ENCODE peak calls at places on chromosomes 12 and 14, in eight cellular contexts. One of them, this sample, is unnamed.
A peak's percentile ranks its signal among the peaks of the same experiment; 100 is the strongest.

GRCh38 chr12:29782821-29783772 is 645 bp downstream of the TMTC1 start:
- DNase-seq in A549: no peak
- DNase-seq in H9: peak; percentile 72
- DNase-seq in brain microvascular endothelial cell: no peak
- DNase-seq in left lung: peak; percentile 35
- DNase-seq in dorsolateral prefrontal cortex: peak; percentile 17
- DNase-seq in lung: peak; percentile 30
- DNase-seq in foreskin fibroblast: peak; percentile 39
- DNase-seq in this sample: no peak

GRCh38 chr12:124422570-124423523 is 128.0 kb downstream of the RFLNA start:
- DNase-seq in A549: peak; percentile 98
- DNase-seq in H9: no peak
- DNase-seq in brain microvascular endothelial cell: peak; percentile 75
- DNase-seq in left lung: peak; percentile 86
- DNase-seq in dorsolateral prefrontal cortex: peak; percentile 64
- DNase-seq in lung: peak; percentile 91
- DNase-seq in foreskin fibroblast: peak; percentile 93
- DNase-seq in this sample: no peak

GRCh38 chr12:116710367-116710766 is 27.5 kb downstream of the SPRING1 start:
- DNase-seq in A549: no peak
- DNase-seq in H9: no peak
- DNase-seq in brain microvascular endothelial cell: no peak
- DNase-seq in left lung: no peak
- DNase-seq in dorsolateral prefrontal cortex: no peak
- DNase-seq in lung: no peak
- DNase-seq in foreskin fibroblast: no peak
- DNase-seq in this sample: no peak

GRCh38 chr14:104268725-104269436 is 130.5 kb downstream of the KIF26A start:
- DNase-seq in A549: no peak
- DNase-seq in H9: peak; percentile 27
- DNase-seq in brain microvascular endothelial cell: no peak
- DNase-seq in left lung: peak; percentile 19
- DNase-seq in dorsolateral prefrontal cortex: no peak
- DNase-seq in lung: no peak
- DNase-seq in foreskin fibroblast: no peak
- DNase-seq in this sample: peak; percentile 10

GRCh38 chr14:103629503-103630121 is 601 bp downstream of the KLC1 start:
- DNase-seq in A549: peak; percentile 43
- DNase-seq in H9: peak; percentile 51
- DNase-seq in brain microvascular endothelial cell: no peak
- DNase-seq in left lung: peak; percentile 71
- DNase-seq in dorsolateral prefrontal cortex: peak; percentile 29
- DNase-seq in lung: peak; percentile 56
- DNase-seq in foreskin fibroblast: peak; percentile 33
- DNase-seq in this sample: peak; percentile 41

GRCh38 chr14:91413547-91414474 is 3.8 kb downstream of the CCDC88C start:
- DNase-seq in A549: no peak
- DNase-seq in H9: peak; percentile 98
- DNase-seq in brain microvascular endothelial cell: no peak
- DNase-seq in left lung: peak; percentile 83
- DNase-seq in dorsolateral prefrontal cortex: no peak
- DNase-seq in lung: peak; percentile 79
- DNase-seq in foreskin fibroblast: no peak
- DNase-seq in this sample: no peak

GRCh38 chr14:102277874-102278630 is 26.9 kb downstream of the MOK start:
- DNase-seq in A549: no peak
- DNase-seq in H9: no peak
- DNase-seq in brain microvascular endothelial cell: no peak
- DNase-seq in left lung: no peak
- DNase-seq in dorsolateral prefrontal cortex: no peak
- DNase-seq in lung: no peak
- DNase-seq in foreskin fibroblast: no peak
- DNase-seq in this sample: no peak

GRCh38 chr14:35607380-35607779 is 73.4 kb downstream of the INSM2 start:
- DNase-seq in A549: no peak
- DNase-seq in H9: no peak
- DNase-seq in brain microvascular endothelial cell: no peak
- DNase-seq in left lung: no peak
- DNase-seq in dorsolateral prefrontal cortex: no peak
- DNase-seq in lung: no peak
- DNase-seq in foreskin fibroblast: no peak
- DNase-seq in this sample: no peak

GRCh38 chr14:103097994-103098957 is 3.8 kb downstream of the EXOC3L4 start:
- DNase-seq in A549: no peak
- DNase-seq in H9: no peak
- DNase-seq in brain microvascular endothelial cell: no peak
- DNase-seq in left lung: no peak
- DNase-seq in dorsolateral prefrontal cortex: no peak
- DNase-seq in lung: no peak
- DNase-seq in foreskin fibroblast: no peak
- DNase-seq in this sample: no peak

GRCh38 chr12:55927588-55928502 is at the start of gene PYM1:
- DNase-seq in A549: peak; percentile 69
- DNase-seq in H9: peak; percentile 96
- DNase-seq in brain microvascular endothelial cell: peak; percentile 58
- DNase-seq in left lung: peak; percentile 91
- DNase-seq in dorsolateral prefrontal cortex: peak; percentile 78
- DNase-seq in lung: peak; percentile 91
- DNase-seq in foreskin fibroblast: peak; percentile 80
- DNase-seq in this sample: peak; percentile 53
- TF ChIP-seq CTCF in A549: no peak
- TF ChIP-seq CTCF in H9: no peak
- TF ChIP-seq CTCF in brain microvascular endothelial cell: no peak
- TF ChIP-seq CTCF in left lung: no peak
- TF ChIP-seq CTCF in dorsolateral prefrontal cortex: no peak
- TF ChIP-seq CTCF in lung: no peak
- TF ChIP-seq CTCF in foreskin fibroblast: no peak
- TF ChIP-seq CTCF in this sample: no peak

GRCh38 chr14:45715946-45716345 is 462.9 kb upstream of the MIS18BP1 start:
- DNase-seq in A549: no peak
- DNase-seq in H9: no peak
- DNase-seq in brain microvascular endothelial cell: no peak
- DNase-seq in left lung: no peak
- DNase-seq in dorsolateral prefrontal cortex: no peak
- DNase-seq in lung: no peak
- DNase-seq in foreskin fibroblast: peak; percentile 24
- DNase-seq in this sample: no peak

GRCh38 chr14:45716506-45716905 is 463.5 kb upstream of the MIS18BP1 start:
- DNase-seq in A549: peak; percentile 2
- DNase-seq in H9: peak; percentile 36
- DNase-seq in brain microvascular endothelial cell: no peak
- DNase-seq in left lung: no peak
- DNase-seq in dorsolateral prefrontal cortex: no peak
- DNase-seq in lung: no peak
- DNase-seq in foreskin fibroblast: no peak
- DNase-seq in this sample: no peak
- TF ChIP-seq CTCF in A549: no peak
- TF ChIP-seq CTCF in H9: peak; percentile 70
- TF ChIP-seq CTCF in brain microvascular endothelial cell: peak; percentile 38
- TF ChIP-seq CTCF in left lung: no peak
- TF ChIP-seq CTCF in dorsolateral prefrontal cortex: no peak
- TF ChIP-seq CTCF in lung: no peak
- TF ChIP-seq CTCF in foreskin fibroblast: no peak
- TF ChIP-seq CTCF in this sample: no peak

GRCh38 chr12:26088999-26089398 is 35.8 kb downstream of the BHLHE41 start:
- DNase-seq in A549: no peak
- DNase-seq in H9: no peak
- DNase-seq in brain microvascular endothelial cell: no peak
- DNase-seq in left lung: no peak
- DNase-seq in dorsolateral prefrontal cortex: no peak
- DNase-seq in lung: no peak
- DNase-seq in foreskin fibroblast: no peak
- DNase-seq in this sample: no peak

GRCh38 chr12:26090853-26091510 is 33.9 kb downstream of the BHLHE41 start:
- DNase-seq in A549: no peak
- DNase-seq in H9: no peak
- DNase-seq in brain microvascular endothelial cell: no peak
- DNase-seq in left lung: no peak
- DNase-seq in dorsolateral prefrontal cortex: no peak
- DNase-seq in lung: no peak
- DNase-seq in foreskin fibroblast: no peak
- DNase-seq in this sample: no peak

GRCh38 chr12:26092706-26093105 is 32.1 kb downstream of the BHLHE41 start:
- DNase-seq in A549: no peak
- DNase-seq in H9: no peak
- DNase-seq in brain microvascular endothelial cell: peak; percentile 47
- DNase-seq in left lung: no peak
- DNase-seq in dorsolateral prefrontal cortex: no peak
- DNase-seq in lung: no peak
- DNase-seq in foreskin fibroblast: no peak
- DNase-seq in this sample: no peak

GRCh38 chr12:26097046-26097878 is 27.6 kb downstream of the BHLHE41 start:
- DNase-seq in A549: peak; percentile 86
- DNase-seq in H9: peak; percentile 80
- DNase-seq in brain microvascular endothelial cell: peak; percentile 54
- DNase-seq in left lung: peak; percentile 69
- DNase-seq in dorsolateral prefrontal cortex: peak; percentile 77
- DNase-seq in lung: peak; percentile 70
- DNase-seq in foreskin fibroblast: peak; percentile 59
- DNase-seq in this sample: peak; percentile 23

GRCh38 chr12:26091837-26092236 is 33.0 kb downstream of the BHLHE41 start:
- DNase-seq in A549: no peak
- DNase-seq in H9: peak; percentile 57
- DNase-seq in brain microvascular endothelial cell: no peak
- DNase-seq in left lung: no peak
- DNase-seq in dorsolateral prefrontal cortex: no peak
- DNase-seq in lung: no peak
- DNase-seq in foreskin fibroblast: no peak
- DNase-seq in this sample: no peak
- TF ChIP-seq CTCF in A549: no peak
- TF ChIP-seq CTCF in H9: peak; percentile 60
- TF ChIP-seq CTCF in brain microvascular endothelial cell: peak; percentile 59
- TF ChIP-seq CTCF in left lung: no peak
- TF ChIP-seq CTCF in dorsolateral prefrontal cortex: peak; percentile 26
- TF ChIP-seq CTCF in lung: no peak
- TF ChIP-seq CTCF in foreskin fibroblast: no peak
- TF ChIP-seq CTCF in this sample: no peak

DNA sequence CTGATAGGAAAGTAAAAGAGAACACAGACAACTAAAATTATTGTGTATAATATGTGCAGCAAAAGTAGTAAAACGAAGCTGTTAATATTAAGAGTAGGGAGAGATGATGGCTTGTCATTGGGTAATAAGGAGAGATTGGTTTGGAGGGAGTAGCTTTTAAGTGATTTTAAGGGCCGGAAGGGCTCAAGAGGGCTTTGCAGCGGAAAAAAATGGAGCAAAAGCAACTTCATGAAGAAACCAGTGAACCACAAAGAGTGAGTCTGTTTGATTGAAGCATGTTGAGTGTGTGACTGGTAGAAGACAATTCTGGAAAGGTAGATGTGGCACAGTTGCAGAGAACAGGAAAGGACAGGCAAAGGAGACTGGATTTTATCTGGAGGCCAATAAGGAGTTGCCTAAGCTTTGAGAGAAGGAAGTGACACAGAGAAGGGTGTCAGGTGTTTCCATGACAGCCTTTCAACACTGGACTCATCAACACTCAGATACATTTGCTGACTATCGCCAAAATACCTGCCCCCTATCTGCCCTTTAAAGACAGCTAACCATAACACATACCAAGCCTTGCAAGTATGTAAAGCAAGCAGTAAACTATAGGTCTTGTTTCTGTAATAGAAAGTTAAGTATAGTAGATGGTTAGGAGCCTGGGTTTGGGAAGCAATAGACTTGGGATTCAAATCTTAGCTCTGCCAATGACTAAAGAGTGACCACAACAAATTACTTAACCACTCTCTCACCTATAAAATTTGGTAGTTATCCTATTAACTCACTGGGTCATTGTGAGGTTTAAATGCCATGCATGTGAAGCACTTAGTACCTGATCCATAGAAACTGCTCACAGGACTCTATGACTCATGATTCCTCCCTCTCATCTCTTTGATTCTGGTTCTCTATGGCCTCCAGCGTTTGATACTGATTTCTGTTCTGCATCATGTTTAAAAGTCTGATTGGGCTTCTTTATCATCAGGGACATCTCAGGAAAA is 117.3 kb upstream of the LMNTD1 start:
- DNase-seq in A549: no peak
- DNase-seq in H9: no peak
- DNase-seq in brain microvascular endothelial cell: no peak
- DNase-seq in left lung: no peak
- DNase-seq in dorsolateral prefrontal cortex: no peak
- DNase-seq in lung: no peak
- DNase-seq in foreskin fibroblast: no peak
- DNase-seq in this sample: no peak
- TF ChIP-seq CTCF in A549: no peak
- TF ChIP-seq CTCF in H9: no peak
- TF ChIP-seq CTCF in brain microvascular endothelial cell: no peak
- TF ChIP-seq CTCF in left lung: no peak
- TF ChIP-seq CTCF in dorsolateral prefrontal cortex: no peak
- TF ChIP-seq CTCF in lung: no peak
- TF ChIP-seq CTCF in foreskin fibroblast: no peak
- TF ChIP-seq CTCF in this sample: no peak

GRCh38 chr14:57709909-57710308 is 156.0 kb downstream of the SLC35F4 start:
- DNase-seq in A549: no peak
- DNase-seq in H9: no peak
- DNase-seq in brain microvascular endothelial cell: no peak
- DNase-seq in left lung: no peak
- DNase-seq in dorsolateral prefrontal cortex: no peak
- DNase-seq in lung: no peak
- DNase-seq in foreskin fibroblast: no peak
- DNase-seq in this sample: no peak

GRCh38 chr14:57712698-57713097 is 153.2 kb downstream of the SLC35F4 start:
- DNase-seq in A549: no peak
- DNase-seq in H9: no peak
- DNase-seq in brain microvascular endothelial cell: no peak
- DNase-seq in left lung: no peak
- DNase-seq in dorsolateral prefrontal cortex: no peak
- DNase-seq in lung: no peak
- DNase-seq in foreskin fibroblast: no peak
- DNase-seq in this sample: no peak

GRCh38 chr14:57714487-57714899 is 151.4 kb downstream of the SLC35F4 start:
- DNase-seq in A549: no peak
- DNase-seq in H9: peak; percentile 55
- DNase-seq in brain microvascular endothelial cell: no peak
- DNase-seq in left lung: no peak
- DNase-seq in dorsolateral prefrontal cortex: no peak
- DNase-seq in lung: no peak
- DNase-seq in foreskin fibroblast: no peak
- DNase-seq in this sample: no peak

GRCh38 chr14:57707219-57707618 is 158.7 kb downstream of the SLC35F4 start:
- DNase-seq in A549: no peak
- DNase-seq in H9: no peak
- DNase-seq in brain microvascular endothelial cell: no peak
- DNase-seq in left lung: no peak
- DNase-seq in dorsolateral prefrontal cortex: no peak
- DNase-seq in lung: no peak
- DNase-seq in foreskin fibroblast: no peak
- DNase-seq in this sample: no peak

GRCh38 chr14:57712101-57712500 is 153.8 kb downstream of the SLC35F4 start:
- DNase-seq in A549: no peak
- DNase-seq in H9: no peak
- DNase-seq in brain microvascular endothelial cell: no peak
- DNase-seq in left lung: no peak
- DNase-seq in dorsolateral prefrontal cortex: no peak
- DNase-seq in lung: no peak
- DNase-seq in foreskin fibroblast: no peak
- DNase-seq in this sample: no peak
- TF ChIP-seq CTCF in A549: no peak
- TF ChIP-seq CTCF in H9: no peak
- TF ChIP-seq CTCF in brain microvascular endothelial cell: no peak
- TF ChIP-seq CTCF in left lung: no peak
- TF ChIP-seq CTCF in dorsolateral prefrontal cortex: no peak
- TF ChIP-seq CTCF in lung: no peak
- TF ChIP-seq CTCF in foreskin fibroblast: no peak
- TF ChIP-seq CTCF in this sample: no peak